ENCODE peak calls at places on chromosomes 3 and 15, in ten cellular contexts. Y, X, F, P, J, Z, I, R, G and K are unnamed samples.

GRCh38 chr3:119570229-119570628 is 9.1 kb upstream of the ADPRH start:
- DNase-seq in Y (no peak), X (no peak), F (no peak), P (no peak), J (no peak), Z (no peak), I (no peak), R (no peak), G (no peak), K (no peak)

GRCh38 chr3:11447584-11448200 is 175.5 kb downstream of the ATG7 start:
- DNase-seq in Y (no peak), X (no peak), F (no peak), P (no peak), J (no peak), Z (no peak), I (no peak), R (no peak), G (no peak), K (no peak)

GRCh38 chr3:180199396-180199795 is 162.7 kb upstream of the PEX5L start:
- DNase-seq in Y (no peak), X (no peak), F (no peak), P (no peak), J (no peak), Z (no peak), I (no peak), R (no peak), G (no peak), K (no peak)

GRCh38 chr3:58349792-58350626 is 17.3 kb downstream of the PXK start:
- DNase-seq in Y (no peak), X (no peak), F (no peak), P (no peak), J (no peak), Z (no peak), I (no peak), R (no peak), G (no peak), K (no peak)

GRCh38 chr15:27412413-27412812 is 441.4 kb downstream of the GABRG3 start:
- DNase-seq in Y (no peak), X (no peak), F (peak), P (no peak), J (no peak), Z (peak), I (no peak), R (no peak), G (no peak), K (no peak)

GRCh38 chr15:74383286-74383685 is 15.8 kb upstream of the CYP11A1 start:
- DNase-seq in Y (no peak), X (no peak), F (no peak), P (no peak), J (no peak), Z (no peak), I (no peak), R (no peak), G (no peak), K (no peak)

GRCh38 chr15:40052604-40053003 is 13.6 kb upstream of the SRP14 start:
- DNase-seq in Y (no peak), X (no peak), F (no peak), P (no peak), J (no peak), Z (no peak), I (no peak), R (no peak), G (no peak), K (no peak)

GRCh38 chr15:101081900-101082299 is 162.7 kb downstream of the LRRK1 start:
- DNase-seq in Y (no peak), X (no peak), F (no peak), P (no peak), J (no peak), Z (no peak), I (no peak), R (no peak), G (no peak), K (no peak)

GRCh38 chr3:172281884-172282283 is 166.4 kb downstream of the GHSR start:
- DNase-seq in Y (no peak), X (no peak), F (no peak), P (no peak), J (no peak), Z (no peak), I (no peak), R (no peak), G (no peak), K (no peak)

GRCh38 chr3:177104299-177104992 is 92.8 kb downstream of the TBL1XR1 start:
- DNase-seq in Y (no peak), X (no peak), F (no peak), P (no peak), J (no peak), Z (no peak), I (no peak), R (no peak), G (no peak), K (no peak)

GRCh38 chr3:35633332-35634124 is 5.8 kb upstream of the ARPP21 start:
- DNase-seq in Y (no peak), X (no peak), F (no peak), P (no peak), J (no peak), Z (no peak), I (no peak), R (no peak), G (no peak), K (no peak)

GRCh38 chr15:64134322-64134829 is 17.2 kb upstream of the SNX22 start:
- DNase-seq in Y (no peak), X (no peak), F (no peak), P (no peak), J (no peak), Z (no peak), I (no peak), R (peak), G (no peak), K (no peak)

GRCh38 chr3:121883507-121883906 is 10.7 kb upstream of the SLC15A2 start:
- DNase-seq in Y (no peak), X (peak), F (peak), P (peak), J (no peak), Z (no peak), I (peak), R (no peak), G (no peak), K (no peak)

GRCh38 chr15:32828507-32829186 is 110.8 kb downstream of the GREM1 start:
- DNase-seq in Y (no peak), X (no peak), F (no peak), P (no peak), J (no peak), Z (no peak), I (no peak), R (no peak), G (no peak), K (no peak)

GRCh38 chr15:78070049-78070698 is 7.3 kb downstream of the TBC1D2B start:
- DNase-seq in Y (no peak), X (no peak), F (no peak), P (no peak), J (no peak), Z (no peak), I (no peak), R (no peak), G (no peak), K (no peak)